ENCODE peak calls at places on chromosome 12, in nine cellular contexts. Z, M, T, J, P, I, W, H and B are unnamed samples. For H3K27me3 and H3K4me1, the result is how much of the 10 kb centered on the place peaks cover.

GRCh38 chr12:46711756-46712155 is 114.0 kb downstream of the SLC38A4 start:
- DNase-seq in Z (no peak), M (no peak), T (peak), J (no peak), P (no peak), I (no peak), W (no peak), H (no peak), B (no peak)

GRCh38 chr12:106248849-106249371 is 1.1 kb upstream of the CKAP4 start:
- DNase-seq in Z (no peak), M (no peak), T (peak), J (no peak), P (no peak), I (no peak), W (no peak), H (peak), B (no peak)

GRCh38 chr12:50862316-50862715 is 19.6 kb downstream of the TMPRSS12 start:
- DNase-seq in Z (no peak), M (no peak), T (peak), J (no peak), P (no peak), I (no peak), W (no peak), H (no peak), B (no peak)

GRCh38 chr12:107225626-107226025 is 132.3 kb upstream of the CRY1 start:
- DNase-seq in Z (peak), M (no peak), T (peak), J (no peak), P (no peak), I (no peak), W (no peak), H (peak), B (no peak)

GRCh38 chr12:46546634-46547273 is 174.2 kb upstream of the SLC38A2 start:
- DNase-seq in Z (no peak), M (no peak), T (peak), J (no peak), P (no peak), I (no peak), W (no peak), H (no peak), B (no peak)

GRCh38 chr12:10722905-10723866 is at the start of gene YBX3:
- DNase-seq in Z (peak), M (peak), T (peak), J (peak), P (peak), I (peak), W (peak), H (peak), B (peak)

GRCh38 chr12:79301181-79301580 is 389.6 kb downstream of the PAWR start:
- DNase-seq in Z (no peak), M (no peak), T (no peak), J (no peak), P (no peak), I (no peak), W (no peak), H (no peak), B (no peak)

GRCh38 chr12:94599189-94599588 is 51.2 kb downstream of the TMCC3 start:
- DNase-seq in Z (no peak), M (no peak), T (no peak), J (no peak), P (no peak), I (no peak), W (no peak), H (no peak), B (no peak)

GRCh38 chr12:913919-914718 is 35.4 kb downstream of the RAD52 start:
- DNase-seq in Z (no peak), M (no peak), T (peak), J (peak), P (no peak), I (no peak), W (no peak), H (no peak), B (no peak)

GRCh38 chr12:4273651-4274395 is at the start of gene CCND2:
- DNase-seq in Z (peak), M (peak), T (peak), J (peak), P (peak), I (no peak), W (peak), H (peak), B (peak)

GRCh38 chr12:4275869-4276253 is 2.3 kb downstream of the CCND2 start:
- DNase-seq in Z (peak), M (no peak), T (no peak), J (peak), P (peak), I (no peak), W (no peak), H (peak), B (peak)

GRCh38 chr12:4272976-4273650 is 449 bp upstream of the CCND2 start:
- DNase-seq in Z (peak), M (no peak), T (no peak), J (no peak), P (no peak), I (no peak), W (no peak), H (no peak), B (no peak)

GRCh38 chr12:4274960-4275868 is 1.7 kb downstream of the CCND2 start:
- DNase-seq in Z (peak), M (no peak), T (peak), J (no peak), P (peak), I (no peak), W (no peak), H (no peak), B (peak)

GRCh38 chr12:4274396-4274959 is 916 bp downstream of the CCND2 start:
- DNase-seq in Z (peak), M (no peak), T (peak), J (no peak), P (peak), I (no peak), W (peak), H (peak), B (peak)
- H3K27me3 ChIP-seq in Z (under half), M (under half), T (half or more), J (under half), P (under half), I (under half), W (under half), H (under half), B (under half)

DNA sequence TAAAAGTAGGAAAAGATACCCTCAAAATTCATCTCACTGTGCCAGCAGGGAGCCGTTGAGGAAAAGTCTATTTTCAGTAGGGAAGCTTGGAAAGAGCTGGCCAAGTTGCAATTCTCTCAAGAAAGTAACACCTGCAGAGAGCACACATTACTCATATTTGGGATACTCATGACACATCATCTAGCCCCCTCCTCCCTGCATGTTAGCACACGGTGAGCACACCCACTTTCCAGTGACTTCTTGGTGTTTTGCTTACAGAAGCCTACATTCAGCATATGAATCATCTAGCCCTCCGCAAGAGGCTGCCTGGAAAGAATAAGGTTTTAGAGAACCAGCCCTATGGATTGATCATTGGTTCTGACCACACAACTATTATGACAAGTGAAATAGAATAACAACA is 124.5 kb downstream of the PTPRO start:
- DNase-seq in Z (no peak), M (no peak), T (no peak), J (no peak), P (no peak), I (no peak), W (no peak), H (no peak), B (no peak)
- H3K27ac ChIP-seq in Z (no peak), M (no peak), T (no peak), J (no peak), P (no peak), I (no peak), W (no peak), H (no peak), B (no peak)

GRCh38 chr12:69479675-69480074 is 9.5 kb downstream of the FRS2 start:
- DNase-seq in Z (no peak), M (no peak), T (no peak), J (no peak), P (no peak), I (no peak), W (no peak), H (no peak), B (no peak)

GRCh38 chr12:69475237-69475984 is 5.2 kb downstream of the FRS2 start:
- DNase-seq in Z (peak), M (no peak), T (peak), J (no peak), P (no peak), I (no peak), W (no peak), H (no peak), B (no peak)

GRCh38 chr12:69473229-69473628 is 3.0 kb downstream of the FRS2 start:
- DNase-seq in Z (no peak), M (no peak), T (no peak), J (no peak), P (no peak), I (no peak), W (no peak), H (no peak), B (no peak)

GRCh38 chr12:69480698-69481097 is 10.5 kb downstream of the FRS2 start:
- DNase-seq in Z (no peak), M (no peak), T (no peak), J (no peak), P (no peak), I (no peak), W (no peak), H (no peak), B (no peak)

GRCh38 chr12:69476276-69477017 is 6.3 kb downstream of the FRS2 start:
- DNase-seq in Z (no peak), M (no peak), T (peak), J (no peak), P (no peak), I (no peak), W (no peak), H (no peak), B (no peak)
- H3K4me1 ChIP-seq in Z (under half), M (under half), T (under half), J (under half), P (under half), I (half or more), W (under half), H (under half), B (under half)

DNA sequence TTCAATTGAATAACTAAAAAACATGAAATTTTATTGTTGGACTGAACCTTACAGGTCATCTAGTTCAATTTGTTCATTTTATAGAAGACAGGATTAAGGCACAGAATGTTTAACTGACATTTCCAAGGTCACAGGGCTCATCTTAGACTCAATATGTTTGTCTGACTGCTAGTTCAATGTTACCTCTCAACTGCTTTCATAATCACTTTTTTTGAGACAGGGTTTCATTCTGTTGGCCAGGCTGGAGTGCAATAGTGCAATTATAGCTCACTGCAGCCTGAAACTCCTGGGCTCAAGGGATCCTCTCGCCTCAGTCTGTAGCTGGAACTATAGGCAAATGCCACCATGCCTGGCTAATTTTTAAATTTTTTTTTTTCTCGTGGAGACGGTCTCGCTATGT is 24.4 kb upstream of the ITGA5 start:
- DNase-seq in Z (no peak), M (no peak), T (no peak), J (no peak), P (no peak), I (no peak), W (no peak), H (no peak), B (no peak)
- H3K27me3 ChIP-seq in Z (half or more), M (under half), T (under half), J (under half), P (under half), I (under half), W (under half), H (half or more), B (under half)

DNA sequence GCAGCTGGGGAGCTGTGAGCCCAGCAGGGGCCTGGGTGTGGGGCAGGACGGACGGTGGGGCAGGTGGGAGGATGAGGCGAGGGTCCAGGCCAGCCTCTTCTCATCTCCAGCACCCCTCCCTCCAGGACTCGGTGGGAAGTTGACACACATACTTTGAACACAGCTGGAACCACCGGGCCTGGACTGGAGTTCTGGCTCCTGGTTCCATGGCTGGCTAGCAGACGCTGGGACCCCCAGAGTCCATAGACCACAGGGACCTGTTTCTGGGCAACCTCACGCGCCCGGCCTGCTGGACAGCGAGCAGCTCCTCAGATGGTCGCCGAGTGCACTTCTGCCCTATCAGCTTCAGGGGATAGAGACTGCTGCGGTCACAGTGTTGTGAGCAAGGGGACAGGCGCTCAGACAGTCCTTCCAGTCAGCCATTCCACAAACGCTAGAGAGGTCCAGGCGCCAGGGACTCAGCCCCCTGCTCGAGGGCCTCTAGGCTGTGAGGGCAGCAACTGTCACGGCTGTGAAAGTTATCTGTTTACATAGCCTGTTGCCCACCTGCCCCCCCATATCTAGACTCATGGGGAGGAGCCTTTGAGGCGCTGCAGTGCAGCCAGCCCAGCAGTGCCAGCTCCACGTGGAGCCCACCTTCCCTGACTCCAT is 25.2 kb downstream of the TCHP start:
- DNase-seq in Z (no peak), M (no peak), T (no peak), J (no peak), P (peak), I (no peak), W (no peak), H (no peak), B (no peak)
- H3K27ac ChIP-seq in Z (no peak), M (no peak), T (no peak), J (no peak), P (no peak), I (no peak), W (no peak), H (no peak), B (no peak)